ENCODE peak calls at places on chromosomes 16 and 17, in four cellular contexts. One of them, this sample, is unnamed.
A peak's percentile ranks its signal among the peaks of the same experiment; 100 is the strongest.

GRCh38 chr17:4513113-4514032 is 14.7 kb downstream of the SPNS2 start:
- DNase-seq in A549: no peak
- DNase-seq in K562: no peak
- DNase-seq in GM12878: no peak
- DNase-seq in this sample: no peak

GRCh38 chr16:8589293-8590160 is 784 bp downstream of the TMEM114 start:
- DNase-seq in GM12878: no peak
- DNase-seq in A549: no peak
- DNase-seq in K562: no peak
- DNase-seq in this sample: peak; percentile 65

GRCh38 chr17:31674305-31674704 is 184.7 kb downstream of the COPRS start:
- DNase-seq in GM12878: no peak
- DNase-seq in A549: no peak
- DNase-seq in K562: no peak
- DNase-seq in this sample: no peak

GRCh38 chr16:58733671-58734458 is at the start of gene GOT2:
- DNase-seq in GM12878: peak; percentile 43
- DNase-seq in K562: peak; percentile 83
- DNase-seq in A549: peak; percentile 95
- DNase-seq in this sample: peak; percentile 83

GRCh38 chr16:25114121-25114520 is 2.6 kb downstream of the LCMT1 start:
- DNase-seq in A549: no peak
- DNase-seq in K562: no peak
- DNase-seq in GM12878: no peak
- DNase-seq in this sample: no peak

GRCh38 chr16:10934325-10935107 is 7.8 kb downstream of the DEXI start:
- DNase-seq in A549: no peak
- DNase-seq in K562: no peak
- DNase-seq in GM12878: no peak
- DNase-seq in this sample: no peak

GRCh38 chr17:75769536-75769935 is 4.5 kb upstream of the GALK1 start:
- DNase-seq in A549: no peak
- DNase-seq in GM12878: no peak
- DNase-seq in K562: no peak
- DNase-seq in this sample: no peak

GRCh38 chr17:11140028-11140427 is 101.0 kb upstream of the SHISA6 start:
- DNase-seq in A549: no peak
- DNase-seq in GM12878: no peak
- DNase-seq in K562: no peak
- DNase-seq in this sample: no peak

GRCh38 chr17:5861246-5861645 is 208.9 kb upstream of the WSCD1 start:
- DNase-seq in A549: no peak
- DNase-seq in K562: no peak
- DNase-seq in GM12878: no peak
- DNase-seq in this sample: no peak

GRCh38 chr17:19501219-19501618 is 32.4 kb upstream of the SLC47A1 start:
- DNase-seq in K562: no peak
- DNase-seq in A549: no peak
- DNase-seq in GM12878: no peak
- DNase-seq in this sample: no peak

GRCh38 chr16:81723098-81723723 is 55.9 kb upstream of the PLCG2 start:
- DNase-seq in GM12878: peak; percentile 62
- DNase-seq in A549: peak; percentile 92
- DNase-seq in K562: peak; percentile 60
- DNase-seq in this sample: no peak

GRCh38 chr17:59565959-59566324 is 532 bp downstream of the DHX40 start:
- DNase-seq in K562: peak; percentile 67
- DNase-seq in GM12878: no peak
- DNase-seq in A549: peak; percentile 86
- DNase-seq in this sample: peak; percentile 50
- TF ChIP-seq USF2 in K562: no peak
- TF ChIP-seq USF2 in GM12878: no peak
- TF ChIP-seq USF2 in A549: no peak
- TF ChIP-seq USF2 in this sample: no peak

GRCh38 chr17:79919164-79919585 is 79.9 kb upstream of the CBX4 start:
- DNase-seq in K562: no peak
- DNase-seq in GM12878: no peak
- DNase-seq in A549: peak; percentile 74
- DNase-seq in this sample: no peak
- TF ChIP-seq ESRRA in K562: no peak
- TF ChIP-seq ESRRA in GM12878: no peak
- TF ChIP-seq ESRRA in A549: no peak
- TF ChIP-seq ESRRA in this sample: no peak

DNA sequence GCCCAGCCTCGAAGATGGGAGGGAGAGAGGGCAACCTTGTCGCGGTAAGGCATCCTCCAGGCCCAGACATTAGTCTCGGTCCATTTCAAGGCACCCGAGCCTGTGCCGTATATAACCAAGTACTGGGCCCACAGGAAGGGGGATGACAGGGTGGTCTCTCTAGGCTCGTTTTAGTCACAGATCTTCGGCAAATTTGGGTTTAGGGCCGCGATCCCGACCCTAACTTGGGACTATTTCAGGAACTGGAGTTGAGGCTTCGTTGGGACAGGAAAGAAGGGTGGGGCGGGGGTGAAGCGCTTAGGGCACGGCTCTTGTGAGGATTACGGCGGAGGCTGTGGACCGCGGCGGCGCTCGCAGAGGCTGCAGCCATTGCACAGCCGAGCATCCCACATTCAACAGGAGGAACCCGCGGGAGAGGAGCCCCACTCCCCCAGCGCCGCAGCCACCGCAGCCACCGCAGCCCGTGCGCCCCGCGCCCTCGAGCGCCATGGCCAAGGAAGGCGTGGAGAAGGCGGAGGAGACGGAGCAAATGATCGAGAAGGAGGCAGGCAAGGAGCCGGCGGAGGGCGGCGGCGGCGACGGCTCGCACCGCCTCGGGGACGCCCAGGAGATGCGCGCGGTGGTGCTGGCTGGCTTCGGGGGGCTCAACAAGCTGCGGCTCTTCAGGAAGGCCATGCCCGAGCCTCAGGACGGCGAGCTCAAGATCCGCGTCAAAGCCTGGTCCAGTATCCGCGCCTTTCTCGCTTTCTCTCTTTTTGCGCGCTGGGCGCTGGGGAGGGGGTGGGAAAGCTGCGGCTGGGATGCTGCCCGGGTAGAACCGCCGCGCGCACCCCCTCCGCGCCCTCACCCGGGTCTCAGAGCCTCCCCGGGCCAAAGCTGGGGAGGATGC is at the start of gene VAT1L:
- DNase-seq in K562: no peak
- DNase-seq in GM12878: no peak
- DNase-seq in A549: peak; percentile 44
- DNase-seq in this sample: peak; percentile 59
- TF ChIP-seq USF2 in K562: no peak
- TF ChIP-seq USF2 in GM12878: no peak
- TF ChIP-seq USF2 in A549: no peak
- TF ChIP-seq USF2 in this sample: peak; percentile 7

DNA sequence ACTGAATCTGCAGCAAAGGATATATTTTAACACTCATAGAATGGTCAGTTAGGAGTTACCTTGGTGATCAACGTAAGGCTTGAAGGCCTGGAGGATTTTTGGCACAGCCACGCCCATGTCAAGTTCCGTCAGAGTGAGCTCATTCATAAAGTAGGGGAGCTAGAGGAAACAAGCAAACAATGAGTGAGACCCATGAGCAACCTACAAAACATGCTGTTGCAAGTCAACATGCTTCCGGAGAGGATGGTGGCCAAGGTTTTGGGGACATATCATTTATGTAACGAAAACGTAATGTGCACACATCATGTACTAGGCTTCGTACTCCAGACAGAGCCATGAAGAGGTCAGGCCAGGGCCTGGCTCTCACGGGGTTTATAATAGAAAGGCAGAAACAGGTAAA is 41.1 kb upstream of the ERN1 start:
- DNase-seq in GM12878: no peak
- DNase-seq in A549: peak; percentile 16
- DNase-seq in K562: no peak
- DNase-seq in this sample: no peak
- TF ChIP-seq ESRRA in GM12878: no peak
- TF ChIP-seq ESRRA in A549: no peak
- TF ChIP-seq ESRRA in K562: no peak
- TF ChIP-seq ESRRA in this sample: no peak

DNA sequence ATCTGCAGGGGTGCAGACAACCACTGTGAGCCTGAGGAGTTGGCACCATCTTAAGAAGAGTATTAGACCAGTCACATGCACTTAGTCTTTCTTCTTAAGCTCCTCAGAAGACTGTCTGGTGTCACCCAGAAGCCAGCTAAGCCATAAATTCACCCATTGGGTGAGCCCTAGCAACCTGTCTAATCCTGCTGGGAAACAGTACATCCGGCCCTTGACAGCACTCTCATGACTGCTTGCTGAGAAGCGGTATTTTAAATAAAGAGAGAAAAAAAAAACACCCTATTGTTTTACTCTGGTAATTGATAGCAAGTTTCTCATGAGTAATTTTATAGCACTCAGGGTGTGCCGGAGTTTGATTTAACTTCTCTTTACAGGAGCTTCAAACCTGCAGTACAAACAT is 134.7 kb downstream of the SOX9 start:
- DNase-seq in A549: no peak
- DNase-seq in GM12878: no peak
- DNase-seq in K562: no peak
- DNase-seq in this sample: no peak
- TF ChIP-seq USF2 in A549: no peak
- TF ChIP-seq USF2 in GM12878: no peak
- TF ChIP-seq USF2 in K562: no peak
- TF ChIP-seq USF2 in this sample: no peak

GRCh38 chr17:740240-741055 is 8.1 kb downstream of the TLCD3A start:
- DNase-seq in K562: no peak
- DNase-seq in A549: no peak
- DNase-seq in GM12878: peak; percentile 66
- DNase-seq in this sample: no peak
- TF ChIP-seq ESRRA in K562: no peak
- TF ChIP-seq ESRRA in A549: no peak
- TF ChIP-seq ESRRA in GM12878: no peak
- TF ChIP-seq ESRRA in this sample: no peak

GRCh38 chr17:37475713-37476420 is 13.8 kb upstream of the DUSP14 start:
- DNase-seq in GM12878: no peak
- DNase-seq in A549: no peak
- DNase-seq in K562: no peak
- DNase-seq in this sample: no peak
- TF ChIP-seq USF2 in GM12878: no peak
- TF ChIP-seq USF2 in A549: no peak
- TF ChIP-seq USF2 in K562: no peak
- TF ChIP-seq USF2 in this sample: no peak

GRCh38 chr17:2981325-2981724 is 82.1 kb downstream of the OR1D5 start:
- DNase-seq in K562: no peak
- DNase-seq in GM12878: no peak
- DNase-seq in A549: no peak
- DNase-seq in this sample: no peak

GRCh38 chr17:2986925-2987324 is 76.5 kb downstream of the OR1D5 start:
- DNase-seq in A549: no peak
- DNase-seq in GM12878: no peak
- DNase-seq in K562: no peak
- DNase-seq in this sample: no peak

GRCh38 chr17:2980211-2980903 is 83.0 kb downstream of the OR1D5 start:
- DNase-seq in GM12878: no peak
- DNase-seq in K562: no peak
- DNase-seq in A549: no peak
- DNase-seq in this sample: no peak

GRCh38 chr17:2980904-2981246 is 82.5 kb downstream of the OR1D5 start:
- DNase-seq in K562: no peak
- DNase-seq in A549: no peak
- DNase-seq in GM12878: no peak
- DNase-seq in this sample: no peak

DNA sequence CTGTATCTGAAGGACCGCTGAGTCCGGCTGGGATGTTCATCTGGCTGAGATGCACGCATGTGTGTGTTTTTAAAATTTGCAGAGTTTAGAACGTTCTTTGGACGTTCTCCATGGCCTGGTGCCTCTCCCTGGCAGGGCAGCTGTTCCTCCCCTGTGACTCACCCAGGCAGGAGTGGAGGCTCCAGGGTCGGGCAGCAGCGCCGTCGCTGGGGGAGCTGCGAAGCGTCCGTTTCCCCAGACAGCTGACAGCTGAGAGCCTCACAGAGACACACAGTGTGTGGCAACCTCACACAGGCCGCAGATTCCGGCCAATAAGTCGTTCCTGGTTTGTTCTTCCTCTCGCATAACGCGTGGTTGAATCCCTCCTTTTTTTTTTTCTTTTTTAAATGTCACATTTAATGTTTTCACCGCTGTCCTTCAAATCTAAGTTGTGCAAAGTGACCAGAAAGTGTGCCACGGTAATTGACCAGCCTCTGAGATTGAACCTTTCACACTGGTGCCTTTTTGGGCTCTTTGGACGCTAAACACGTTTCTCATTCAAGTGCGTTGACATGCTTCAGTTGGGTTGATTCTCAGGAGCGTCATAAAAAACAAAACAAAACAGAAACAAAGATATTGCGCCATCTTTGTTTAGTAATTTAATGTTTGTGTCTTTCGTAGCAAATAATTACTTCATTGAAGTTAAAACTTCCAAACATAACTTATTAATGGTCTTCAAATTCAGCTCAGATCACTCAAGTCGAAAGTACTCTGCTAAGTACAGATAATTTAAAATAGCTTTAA is 80.4 kb downstream of the OR1D5 start:
- DNase-seq in GM12878: no peak
- DNase-seq in A549: peak; percentile 77
- DNase-seq in K562: no peak
- DNase-seq in this sample: no peak
- TF ChIP-seq ESRRA in GM12878: no peak
- TF ChIP-seq ESRRA in A549: no peak
- TF ChIP-seq ESRRA in K562: no peak
- TF ChIP-seq ESRRA in this sample: no peak

This sample was measured in WTC11.